ENCODE peak calls at places on chromosomes 2 and 18, in six cellular contexts. M is MM.1S, C is uterus, V is upper lobe of left lung, Z is breast epithelium, J is choroid plexus epithelial cell. I is an unnamed sample.

GRCh38 chr2:199819746-199820145 is 31.2 kb downstream of the FTCDNL1 start:
- DNase-seq in C (no peak), J (no peak), M (no peak), Z (no peak), V (no peak), I (peak; percentile 39)

GRCh38 chr2:238657132-238658053 is 190.5 kb upstream of the TWIST2 start:
- DNase-seq in M (no peak), V (no peak), J (peak; percentile 22), Z (no peak), C (no peak), I (no peak)

GRCh38 chr18:79797518-79798345 is at the start of gene KCNG2:
- DNase-seq in Z (no peak), C (no peak), J (peak; percentile 54), V (peak; percentile 88), M (no peak), I (peak; percentile 11)

GRCh38 chr2:220743203-220743602 is 828.9 kb downstream of the EPHA4 start:
- DNase-seq in C (no peak), J (no peak), V (no peak), M (no peak), Z (no peak), I (no peak)

GRCh38 chr18:68796936-68797690 is 767 bp upstream of the CCDC102B start:
- DNase-seq in Z (no peak), M (no peak), C (peak; percentile 15), J (peak; percentile 93), V (no peak), I (peak; percentile 84)

GRCh38 chr2:235330775-235331438 is 162.9 kb upstream of the AGAP1 start:
- DNase-seq in C (no peak), M (no peak), V (no peak), Z (peak; percentile 43), J (peak; percentile 82), I (peak; percentile 76)

GRCh38 chr2:212649646-212650045 is 111.0 kb upstream of the ERBB4 start:
- DNase-seq in Z (no peak), V (no peak), J (no peak), C (no peak), M (no peak), I (no peak)

GRCh38 chr2:144432014-144432413 is 87.9 kb downstream of the ZEB2 start:
- DNase-seq in C (no peak), V (no peak), Z (no peak), M (no peak), J (no peak), I (no peak)

GRCh38 chr2:143205106-143205764 is 76.0 kb downstream of the ARHGAP15 start:
- DNase-seq in J (peak; percentile 39), C (no peak), V (no peak), M (peak; percentile 18), Z (no peak), I (peak; percentile 53)

GRCh38 chr2:240586198-240586918 is at the start of gene CAPN10:
- DNase-seq in M (peak; percentile 97), C (peak; percentile 97), J (peak; percentile 96), V (peak; percentile 100), Z (peak; percentile 97), I (peak; percentile 99)

GRCh38 chr18:62716679-62717058 is 1.3 kb downstream of the PHLPP1 start:
- DNase-seq in Z (no peak), J (peak; percentile 35), C (peak; percentile 30), M (peak; percentile 31), V (peak; percentile 91), I (peak; percentile 66)

GRCh38 chr18:79385749-79386341 is 9.9 kb upstream of the NFATC1 start:
- DNase-seq in M (no peak), Z (no peak), V (peak; percentile 63), J (no peak), C (no peak), I (no peak)

GRCh38 chr2:136362676-136363390 is 244.9 kb upstream of the CXCR4 start:
- DNase-seq in Z (no peak), J (no peak), M (peak; percentile 22), V (no peak), C (no peak), I (no peak)

GRCh38 chr2:25159947-25160346 is 8.4 kb downstream of the POMC start:
- DNase-seq in M (no peak), Z (no peak), C (no peak), V (no peak), J (no peak), I (no peak)
- H3K4me3 ChIP-seq in M (no peak overlapping the region), Z (no peak overlapping the region), C (no peak overlapping the region), V (no peak overlapping the region), J (no peak overlapping the region), I (no peak overlapping the region)

DNA sequence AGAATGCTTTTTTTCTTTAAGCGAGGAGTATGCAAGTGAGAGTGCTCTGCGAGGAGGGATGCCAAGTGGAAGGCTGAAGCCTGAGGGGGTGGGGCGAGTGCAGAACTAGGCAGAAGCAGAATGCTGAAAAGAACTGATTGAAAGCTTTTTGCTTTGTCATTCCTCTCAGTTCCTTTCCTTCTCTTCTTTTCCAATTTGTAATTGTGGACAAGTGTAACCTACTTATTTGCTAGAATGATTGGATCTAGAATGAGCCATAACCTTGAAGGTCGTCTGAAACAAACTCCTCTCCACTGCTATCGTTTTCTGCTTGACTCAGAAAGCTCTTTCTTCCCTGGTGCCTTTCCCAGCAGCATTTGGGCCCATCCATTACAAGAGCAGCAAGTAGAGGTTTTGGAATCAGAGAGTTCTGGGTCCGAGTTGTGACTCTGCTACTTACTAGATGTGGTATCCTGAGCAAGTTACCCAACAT is 115.3 kb downstream of the METTL8 start:
- DNase-seq in V (no peak), J (no peak), C (no peak), M (no peak), Z (no peak), I (no peak)
- H3K4me3 ChIP-seq in V (no peak overlapping the region), J (no peak overlapping the region), C (no peak overlapping the region), M (no peak overlapping the region), Z (no peak overlapping the region), I (no peak overlapping the region)

GRCh38 chr2:201432038-201432437 is 19.2 kb downstream of the TRAK2 start:
- DNase-seq in Z (no peak), V (no peak), C (no peak), J (peak; percentile 72), M (no peak), I (peak; percentile 60)

GRCh38 chr2:201436141-201436540 is 15.1 kb downstream of the TRAK2 start:
- DNase-seq in J (no peak), V (no peak), Z (no peak), M (no peak), C (no peak), I (peak; percentile 50)

GRCh38 chr2:201433389-201433995 is 17.8 kb downstream of the TRAK2 start:
- DNase-seq in J (no peak), C (no peak), V (no peak), M (no peak), Z (no peak), I (no peak)

GRCh38 chr2:201430839-201431238 is 20.4 kb downstream of the TRAK2 start:
- DNase-seq in J (no peak), V (no peak), Z (no peak), M (no peak), C (no peak), I (no peak)

GRCh38 chr2:201432551-201433388 is 18.5 kb downstream of the TRAK2 start:
- DNase-seq in Z (no peak), J (peak; percentile 60), M (no peak), C (peak; percentile 33), V (no peak), I (peak; percentile 77)
- H3K4me3 ChIP-seq in Z (no peak overlapping the region), J (no peak overlapping the region), M (no peak overlapping the region), C (no peak overlapping the region), V (no peak overlapping the region), I (peak overlapping the region; percentile 18)

GRCh38 chr2:231614559-231615057 is 21.9 kb downstream of the TEX44 start:
- DNase-seq in V (peak; percentile 93), Z (no peak), J (no peak), C (peak; percentile 70), M (no peak), I (no peak)

GRCh38 chr2:231613054-231613654 is 20.5 kb downstream of the TEX44 start:
- DNase-seq in C (no peak), V (no peak), Z (no peak), M (no peak), J (peak; percentile 41), I (no peak)

GRCh38 chr2:231617059-231617926 is 24.6 kb downstream of the TEX44 start:
- DNase-seq in C (no peak), V (no peak), J (peak; percentile 34), Z (no peak), M (no peak), I (no peak)

GRCh38 chr2:231613655-231614558 is 21.2 kb downstream of the TEX44 start:
- DNase-seq in C (peak; percentile 92), V (peak; percentile 95), Z (peak; percentile 89), M (peak; percentile 88), J (peak; percentile 71), I (peak; percentile 88)

GRCh38 chr2:231615058-231615671 is 22.5 kb downstream of the TEX44 start:
- DNase-seq in C (no peak), V (peak; percentile 86), M (no peak), Z (no peak), J (peak; percentile 27), I (no peak)
- H3K4me3 ChIP-seq in C (peak overlapping the region; percentile 43), V (peak overlapping the region; percentile 51), M (no peak overlapping the region), Z (peak overlapping the region; percentile 42), J (peak overlapping the region; percentile 54), I (peak overlapping the region; percentile 68)

GRCh38 chr2:165582863-165583506 is 113.5 kb downstream of the CSRNP3 start:
- DNase-seq in J (no peak), M (no peak), C (no peak), V (no peak), Z (peak; percentile 76), I (no peak)

GRCh38 chr2:165584126-165584525 is 114.6 kb downstream of the CSRNP3 start:
- DNase-seq in J (no peak), Z (no peak), C (no peak), M (no peak), V (no peak), I (no peak)

GRCh38 chr2:165586019-165586418 is 116.5 kb downstream of the CSRNP3 start:
- DNase-seq in J (no peak), C (no peak), M (no peak), V (no peak), Z (no peak), I (no peak)

GRCh38 chr2:165582409-165582808 is 112.9 kb downstream of the CSRNP3 start:
- DNase-seq in C (no peak), M (no peak), J (no peak), Z (no peak), V (no peak), I (peak; percentile 31)

DNA sequence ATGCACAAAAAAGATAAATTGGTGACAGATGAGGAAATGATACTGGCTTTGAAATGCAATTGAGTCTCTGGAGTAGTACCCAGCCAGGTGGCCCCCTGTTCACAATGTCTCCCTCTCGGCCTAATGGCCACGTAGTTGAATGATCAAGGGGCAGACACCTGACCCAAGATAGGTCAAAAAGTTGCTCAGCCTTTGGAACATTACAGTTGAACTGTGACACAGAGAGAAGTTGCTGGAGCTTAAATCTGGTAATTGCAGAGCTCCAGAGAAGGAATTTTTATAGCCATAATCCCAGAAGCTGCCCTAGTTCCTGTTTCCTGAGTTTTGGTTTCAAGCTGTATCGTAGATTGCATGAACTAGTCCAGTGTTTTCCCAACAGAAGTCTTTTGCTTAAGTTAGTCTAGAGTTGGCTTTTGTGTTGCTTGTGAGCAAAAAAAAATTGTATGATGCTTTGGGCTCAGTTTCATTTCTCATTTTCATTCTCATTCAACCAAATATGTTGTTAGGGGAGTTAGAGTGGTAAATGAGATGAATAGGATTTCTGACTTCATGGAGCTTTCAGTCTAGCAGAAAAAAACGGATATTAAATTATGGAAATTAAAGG is 117.9 kb downstream of the CSRNP3 start:
- DNase-seq in Z (no peak), V (no peak), J (no peak), M (peak; percentile 24), C (no peak), I (no peak)
- H3K4me3 ChIP-seq in Z (no peak overlapping the region), V (no peak overlapping the region), J (no peak overlapping the region), M (no peak overlapping the region), C (no peak overlapping the region), I (no peak overlapping the region)

I was measured in adipocyte.